ENCODE peak calls at places on chromosomes 6 and 20, in four cellular contexts. L is stimulated activated naive CD4-positive, alpha-beta T cell treated with Interleukin-2 at 50 U/mL for 16 hours; D is NB4; W is mesothelial cell of epicardium. A is an unnamed sample.

GRCh38 chr6:11953641-11954040 is 58.5 kb upstream of the HIVEP1 start:
- DNase-seq in L (no peak), D (no peak), W (no peak), A (no peak)

GRCh38 chr6:25193147-25193864 is 85.9 kb upstream of the CARMIL1 start:
- DNase-seq in L (no peak), D (no peak), W (no peak), A (no peak)

GRCh38 chr20:25389381-25389857 is 1.2 kb downstream of the ABHD12 start:
- DNase-seq in L (no peak), D (no peak), W (no peak), A (no peak)

GRCh38 chr20:19847383-19847782 is 89.3 kb downstream of the RIN2 start:
- DNase-seq in L (no peak), D (no peak), W (no peak), A (no peak)

GRCh38 chr6:8400663-8401062 is 34.7 kb downstream of the SLC35B3 start:
- DNase-seq in L (no peak), D (no peak), W (no peak), A (no peak)

GRCh38 chr20:24502184-24502583 is 32.8 kb downstream of the SYNDIG1 start:
- DNase-seq in L (no peak), D (no peak), W (no peak), A (no peak)

GRCh38 chr6:105890521-105891244 is 195.5 kb upstream of the PRDM1 start:
- DNase-seq in L (no peak), D (no peak), W (no peak), A (no peak)

GRCh38 chr20:50149481-50150254 is 3.9 kb downstream of the PEDS1 start:
- DNase-seq in L (no peak), D (no peak), W (no peak), A (no peak)

GRCh38 chr6:75418233-75418632 is 75.4 kb downstream of the FILIP1 start:
- DNase-seq in L (no peak), D (no peak), W (no peak), A (no peak)

GRCh38 chr6:41594326-41594725 is 43.9 kb upstream of the MDFI start:
- DNase-seq in L (no peak), D (no peak), W (no peak), A (no peak)

GRCh38 chr6:74249658-74250057 is 553.7 kb downstream of the CD109 start:
- DNase-seq in L (no peak), D (no peak), W (no peak), A (no peak)

GRCh38 chr20:49790077-49790798 is 22.4 kb upstream of the SLC9A8 start:
- DNase-seq in L (no peak), D (peak; percentile 92), W (no peak), A (no peak)

GRCh38 chr20:32359633-32360332 is 1.7 kb downstream of the ASXL1 start:
- DNase-seq in L (no peak), D (peak; percentile 42), W (no peak), A (no peak)

GRCh38 chr20:4234128-4234527 is 218.8 kb upstream of the RNF24 start:
- DNase-seq in L (no peak), D (no peak), W (no peak), A (no peak)

GRCh38 chr6:110173506-110174132 is 5.9 kb downstream of the WASF1 start:
- DNase-seq in L (no peak), D (peak; percentile 12), W (no peak), A (no peak)

A was measured in NCI-H1930.